ENCODE peak calls at places on chromosomes 7 and 10, in seven cellular contexts. I is activated T-helper 9 cell treated with anti-CD3 and anti-CD28 coated beads, Interleukin-2, amount 50 U/mL, for 16 hours; F is NCI-H1092 treated with DMSO at 0.1 percent for 48 hours; H is cardiac muscle cell; L is prostate gland; O is tibial nerve; T is left cardiac atrium. D is an unnamed sample.

GRCh38 chr7:137094-137861 is 55.1 kb upstream of the FAM20C start:
- DNase-seq in F (no peak), O (no peak), T (no peak), I (no peak), L (no peak), H (no peak), D (no peak)

GRCh38 chr10:121267236-121268003 is 330.8 kb downstream of the FGFR2 start:
- DNase-seq in O (no peak), T (no peak), H (no peak), F (no peak), I (no peak), L (no peak), D (no peak)

GRCh38 chr10:12241810-12242529 is 46.0 kb downstream of the CDC123 start:
- DNase-seq in F (peak), O (no peak), T (peak), L (peak), H (no peak), I (peak), D (no peak)

GRCh38 chr7:149822353-149822943 is 15.7 kb upstream of the ZNF862 start:
- DNase-seq in O (no peak), I (no peak), F (no peak), H (no peak), L (no peak), T (peak), D (no peak)

GRCh38 chr7:22143496-22143895 is 197.8 kb upstream of the CDCA7L start:
- DNase-seq in O (no peak), H (no peak), F (no peak), T (no peak), L (no peak), I (no peak), D (no peak)

GRCh38 chr10:68103237-68103866 is 5.9 kb upstream of the MYPN start:
- DNase-seq in H (no peak), T (no peak), L (no peak), O (no peak), I (no peak), F (no peak), D (no peak)

GRCh38 chr7:81299272-81299671 is 380.4 kb upstream of the SEMA3C start:
- DNase-seq in I (no peak), L (no peak), H (peak), T (no peak), O (no peak), F (no peak), D (no peak)

GRCh38 chr7:21023841-21024502 is 237.3 kb upstream of the SP8 start:
- DNase-seq in T (no peak), I (no peak), O (no peak), H (no peak), L (no peak), F (no peak), D (no peak)

GRCh38 chr7:20738517-20739481 is 47.9 kb downstream of the SP8 start:
- DNase-seq in I (no peak), T (no peak), L (no peak), F (no peak), O (no peak), H (no peak), D (no peak)

GRCh38 chr10:33559105-33559504 is 224.6 kb upstream of the NRP1 start:
- DNase-seq in F (no peak), T (peak), I (no peak), L (no peak), H (no peak), O (no peak), D (no peak)

GRCh38 chr7:98619450-98620321 is 2.6 kb downstream of the NPTX2 start:
- DNase-seq in F (no peak), T (no peak), I (no peak), O (no peak), L (no peak), H (no peak), D (peak)

GRCh38 chr7:155764432-155764798 is 47.8 kb downstream of the SHH start:
- DNase-seq in F (no peak), O (no peak), L (no peak), I (no peak), H (no peak), T (no peak), D (no peak)

GRCh38 chr10:129335396-129335795 is 131.6 kb upstream of the MGMT start:
- DNase-seq in L (no peak), I (no peak), T (no peak), O (no peak), H (no peak), F (no peak), D (no peak)

GRCh38 chr10:96830511-96831199 is 1.4 kb upstream of the LCOR start:
- DNase-seq in L (peak), I (peak), H (peak), F (peak), O (peak), T (no peak), D (no peak)

D was measured in DMS79.